ENCODE peak calls at places on chromosomes 6 and 20, in six cellular contexts. S is left lobe of liver; Q is Daoy; F is GM18507; R is foreskin fibroblast; D is naive thymus-derived CD8-positive, alpha-beta T cell. J is an unnamed sample.

GRCh38 chr20:17644451-17644850 is 37.6 kb downstream of the RRBP1 start:
- DNase-seq in S (no peak), F (no peak), R (no peak), Q (no peak), D (no peak), J (peak)

GRCh38 chr6:145112711-145113148 is 622.6 kb downstream of the EPM2A start:
- DNase-seq in D (no peak), R (peak), Q (no peak), F (no peak), S (no peak), J (no peak)

GRCh38 chr20:48695255-48695654 is 132.5 kb downstream of the PREX1 start:
- DNase-seq in F (no peak), R (peak), Q (no peak), S (no peak), D (no peak), J (peak)

GRCh38 chr20:14384411-14384810 is 47.0 kb upstream of the FLRT3 start:
- DNase-seq in S (no peak), R (peak), F (no peak), D (no peak), Q (no peak), J (no peak)

GRCh38 chr20:15556869-15557268 is 1016.4 kb downstream of the KIF16B start:
- DNase-seq in Q (no peak), D (no peak), F (no peak), R (no peak), S (no peak), J (no peak)

GRCh38 chr20:2329286-2329685 is 33.5 kb downstream of the TGM3 start:
- DNase-seq in D (no peak), F (no peak), R (no peak), S (no peak), Q (no peak), J (no peak)

GRCh38 chr6:126182650-126183311 is 157.1 kb upstream of the CENPW start:
- DNase-seq in S (no peak), R (peak), D (no peak), F (no peak), Q (peak), J (peak)

GRCh38 chr6:100774681-100775080 is 106.4 kb downstream of the ASCC3 start:
- DNase-seq in Q (no peak), D (no peak), F (no peak), S (no peak), R (no peak), J (peak)

GRCh38 chr6:14105547-14105946 is 12.0 kb upstream of the CD83 start:
- DNase-seq in D (no peak), S (no peak), F (no peak), R (no peak), Q (no peak), J (no peak)

GRCh38 chr20:4134861-4135379 is 119.6 kb upstream of the RNF24 start:
- DNase-seq in F (no peak), Q (no peak), S (no peak), D (no peak), R (no peak), J (no peak)

GRCh38 chr20:2143594-2143993 is 42.0 kb downstream of the STK35 start:
- DNase-seq in S (no peak), D (no peak), Q (no peak), F (no peak), R (no peak), J (no peak)

GRCh38 chr6:43127180-43127579 is 43.9 kb upstream of the SRF start:
- DNase-seq in R (no peak), Q (no peak), D (no peak), F (no peak), S (no peak), J (no peak)

GRCh38 chr6:79548310-79548709 is 11.1 kb upstream of the LCA5 start:
- DNase-seq in Q (no peak), D (no peak), S (no peak), R (no peak), F (no peak), J (peak)

GRCh38 chr6:145069966-145070365 is 665.4 kb downstream of the EPM2A start:
- DNase-seq in D (no peak), Q (no peak), S (no peak), F (no peak), R (no peak), J (no peak)

GRCh38 chr6:137697267-137697938 is 169.7 kb upstream of the TNFAIP3 start:
- DNase-seq in Q (peak), R (peak), S (no peak), D (no peak), F (no peak), J (peak)

GRCh38 chr6:25934735-25935313 is 4.3 kb upstream of the SLC17A2 start:
- DNase-seq in Q (no peak), D (no peak), R (no peak), F (no peak), S (no peak), J (peak)

GRCh38 chr6:6546318-6547110 is 42.0 kb upstream of the LY86 start:
- DNase-seq in D (peak), F (no peak), S (peak), R (no peak), Q (peak), J (peak)

GRCh38 chr20:63090682-63091571 is 84.2 kb upstream of the BHLHE23 start:
- DNase-seq in D (peak), S (peak), R (no peak), F (no peak), Q (no peak), J (no peak)

GRCh38 chr6:147204843-147205311 is 660 bp downstream of the STXBP5 start:
- DNase-seq in Q (no peak), D (no peak), R (no peak), S (no peak), F (no peak), J (peak)

GRCh38 chr20:2109425-2110210 is 8.0 kb downstream of the STK35 start:
- DNase-seq in D (no peak), R (no peak), S (peak), F (no peak), Q (no peak), J (peak)

GRCh38 chr6:35810831-35811698 is 5.9 kb downstream of the LHFPL5 start:
- DNase-seq in D (no peak), F (no peak), S (no peak), R (peak), Q (peak), J (peak)

GRCh38 chr6:142886431-142887170 is 58.4 kb downstream of the HIVEP2 start:
- DNase-seq in R (no peak), D (no peak), S (no peak), F (no peak), Q (peak), J (peak)

GRCh38 chr6:63802606-63803206 is 167.1 kb downstream of the PHF3 start:
- DNase-seq in F (no peak), S (no peak), D (no peak), Q (peak), R (no peak), J (peak)

GRCh38 chr6:37897819-37898534 is 78.5 kb downstream of the ZFAND3 start:
- DNase-seq in F (no peak), S (no peak), D (no peak), Q (no peak), R (no peak), J (no peak)

GRCh38 chr6:134446228-134446848 is 128.4 kb upstream of the SGK1 start:
- DNase-seq in Q (no peak), D (no peak), S (no peak), F (no peak), R (no peak), J (peak)

GRCh38 chr6:26055670-26056582 is 31.3 kb upstream of the HFE start:
- DNase-seq in R (peak), Q (peak), D (peak), S (peak), F (peak), J (peak)

J was measured in fibroblast of lung.